ENCODE peak calls at places on chromosome 17, in four cellular contexts. Y, F, W and X are unnamed samples.

GRCh38 chr17:56185905-56186783 is 32.9 kb downstream of the ANKFN1 start:
- DNase-seq in Y (no peak), F (no peak), W (no peak), X (no peak)

GRCh38 chr17:56638536-56639177 is 45.2 kb downstream of the NOG start:
- DNase-seq in W (no peak), Y (no peak), F (no peak), X (no peak)

GRCh38 chr17:79843475-79843916 is 4.3 kb upstream of the CBX4 start:
- DNase-seq in W (no peak), F (no peak), Y (no peak), X (no peak)

GRCh38 chr17:4739122-4740024 is at the start of the genes CXCL16 and ZMYND15:
- DNase-seq in F (peak), Y (peak), W (peak), X (peak)

GRCh38 chr17:79188048-79188447 is 113.4 kb downstream of the ENGASE start:
- DNase-seq in Y (peak), F (no peak), W (no peak), X (peak)

GRCh38 chr17:57420674-57421392 is 164.5 kb downstream of the MSI2 start:
- DNase-seq in W (no peak), Y (no peak), F (peak), X (no peak)

GRCh38 chr17:82918508-82918907 is 78.7 kb upstream of the ZNF750 start:
- DNase-seq in F (no peak), Y (no peak), W (no peak), X (no peak)

GRCh38 chr17:327296-327695 is 25.3 kb downstream of the RPH3AL start:
- DNase-seq in W (no peak), F (no peak), Y (no peak), X (no peak)

GRCh38 chr17:67606896-67607604 is 110.7 kb upstream of the NOL11 start:
- DNase-seq in F (no peak), Y (no peak), W (no peak), X (no peak)

DNA sequence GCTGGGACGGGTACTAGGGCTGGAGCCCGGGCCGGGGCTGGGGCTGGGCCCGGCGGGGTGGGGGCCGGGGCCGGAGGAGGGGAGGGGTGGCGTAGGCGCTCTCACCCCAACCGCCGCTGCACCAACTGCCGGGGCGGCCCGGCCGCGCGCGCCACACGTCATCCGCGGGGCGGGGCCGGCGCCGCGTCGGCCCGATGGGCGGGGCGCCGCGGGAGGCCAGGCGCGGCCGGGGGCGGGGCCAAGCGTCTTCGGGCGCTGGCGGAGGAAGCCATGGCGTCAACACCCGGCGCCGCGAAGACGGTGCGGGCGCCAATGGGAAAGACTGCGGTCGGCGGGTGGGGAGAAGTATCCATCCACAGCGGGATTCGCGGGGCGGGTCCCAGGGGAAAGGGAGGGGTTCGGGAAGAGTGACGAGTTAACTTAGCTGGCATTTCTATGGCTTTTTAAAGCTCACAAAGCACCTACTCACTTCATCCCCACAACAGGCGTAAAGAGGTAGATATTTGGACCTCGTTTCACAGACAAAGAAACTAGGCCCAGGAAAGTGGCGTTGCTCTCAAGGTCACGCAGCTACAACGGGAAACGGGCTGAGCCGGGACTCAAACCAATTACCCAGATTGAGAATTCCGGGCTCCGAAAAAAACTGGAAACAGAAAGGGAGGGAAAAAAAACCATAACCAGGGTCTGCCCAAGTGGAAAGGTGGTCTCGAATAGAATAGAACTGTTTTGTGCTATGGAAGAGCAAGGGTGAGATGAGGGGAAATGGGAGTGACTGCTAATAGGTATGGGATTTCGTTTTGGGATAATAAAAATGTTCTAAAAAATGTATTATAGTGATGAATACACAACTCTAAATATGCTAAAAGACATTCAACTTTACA is at the start of gene SPAG9:
- DNase-seq in Y (peak), W (peak), F (peak), X (peak)
- TF ChIP-seq CTCF in Y (no peak), W (no peak), F (peak), X (no peak)

DNA sequence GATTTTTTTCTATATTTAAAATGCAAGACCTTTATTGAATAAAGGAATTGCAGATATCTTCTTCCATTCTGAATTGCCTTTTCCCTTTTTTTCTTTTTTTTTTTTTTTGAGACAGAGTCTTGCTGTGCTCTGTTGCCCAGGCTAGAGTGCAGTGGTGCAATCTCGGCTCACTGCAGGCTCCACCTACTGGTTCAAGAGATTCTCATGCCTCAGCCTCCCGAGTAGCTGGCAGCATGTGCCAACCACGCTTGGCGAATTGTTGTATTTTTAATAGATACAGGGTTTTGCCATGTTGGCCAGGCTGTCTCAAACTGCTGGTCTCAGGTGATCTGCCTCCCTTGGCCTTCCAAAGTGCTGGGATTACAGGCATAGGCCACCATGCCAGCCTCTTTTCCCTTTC is 151.5 kb downstream of the CEP112 start:
- DNase-seq in Y (no peak), W (no peak), F (no peak), X (no peak)
- TF ChIP-seq CTCF in Y (no peak), W (peak), F (peak), X (no peak)

GRCh38 chr17:9120471-9120870 is 99.2 kb downstream of the NTN1 start:
- DNase-seq in F (no peak), Y (peak), W (no peak), X (no peak)

GRCh38 chr17:9110501-9110900 is 89.2 kb downstream of the NTN1 start:
- DNase-seq in Y (no peak), F (no peak), W (no peak), X (no peak)

GRCh38 chr17:9116311-9116820 is 95.1 kb downstream of the NTN1 start:
- DNase-seq in Y (no peak), F (no peak), W (no peak), X (no peak)

GRCh38 chr17:9116861-9117568 is 95.7 kb downstream of the NTN1 start:
- DNase-seq in Y (no peak), W (no peak), F (no peak), X (no peak)

DNA sequence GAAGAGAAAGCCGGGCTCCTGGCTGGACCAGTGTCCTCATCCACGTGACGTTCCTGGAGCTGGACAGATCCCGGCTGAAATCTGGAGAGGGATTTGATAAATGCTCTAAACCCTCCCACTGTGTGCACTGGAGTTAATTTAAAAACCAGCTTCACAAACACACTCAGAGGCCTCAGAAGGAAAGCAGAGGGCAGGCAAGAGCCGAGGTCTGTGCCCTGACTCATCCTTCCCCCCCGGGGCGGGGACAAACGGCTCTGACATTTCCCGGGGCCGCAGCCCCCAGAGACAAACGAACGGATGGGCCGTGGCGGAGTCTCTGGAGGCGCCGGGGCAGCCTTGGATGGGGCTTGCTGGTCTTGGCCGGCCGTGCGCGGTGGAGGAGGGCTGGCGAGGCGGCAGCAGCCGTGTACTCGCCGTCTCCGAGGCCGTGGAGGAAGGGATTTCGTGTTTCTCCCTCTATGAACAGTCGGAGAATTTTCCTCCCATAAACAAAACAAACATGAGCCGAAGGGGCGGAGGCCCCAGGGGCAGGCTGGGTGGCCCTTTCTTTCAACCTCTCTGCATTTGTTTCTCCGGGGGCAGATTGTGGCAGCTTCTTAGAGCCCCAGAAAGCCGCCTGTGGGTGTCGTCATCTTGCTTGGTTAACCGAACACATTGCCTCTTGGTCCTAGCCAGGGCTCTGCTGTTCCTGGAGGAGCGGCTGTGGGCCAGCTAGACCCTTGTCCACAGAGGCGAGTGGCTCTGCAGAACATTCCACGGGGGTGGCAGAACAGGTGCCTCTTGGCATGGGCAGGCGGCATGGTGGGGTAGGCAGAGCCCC is 94.3 kb downstream of the NTN1 start:
- DNase-seq in F (peak), Y (peak), W (no peak), X (no peak)
- TF ChIP-seq CTCF in F (peak), Y (no peak), W (no peak), X (peak)

DNA sequence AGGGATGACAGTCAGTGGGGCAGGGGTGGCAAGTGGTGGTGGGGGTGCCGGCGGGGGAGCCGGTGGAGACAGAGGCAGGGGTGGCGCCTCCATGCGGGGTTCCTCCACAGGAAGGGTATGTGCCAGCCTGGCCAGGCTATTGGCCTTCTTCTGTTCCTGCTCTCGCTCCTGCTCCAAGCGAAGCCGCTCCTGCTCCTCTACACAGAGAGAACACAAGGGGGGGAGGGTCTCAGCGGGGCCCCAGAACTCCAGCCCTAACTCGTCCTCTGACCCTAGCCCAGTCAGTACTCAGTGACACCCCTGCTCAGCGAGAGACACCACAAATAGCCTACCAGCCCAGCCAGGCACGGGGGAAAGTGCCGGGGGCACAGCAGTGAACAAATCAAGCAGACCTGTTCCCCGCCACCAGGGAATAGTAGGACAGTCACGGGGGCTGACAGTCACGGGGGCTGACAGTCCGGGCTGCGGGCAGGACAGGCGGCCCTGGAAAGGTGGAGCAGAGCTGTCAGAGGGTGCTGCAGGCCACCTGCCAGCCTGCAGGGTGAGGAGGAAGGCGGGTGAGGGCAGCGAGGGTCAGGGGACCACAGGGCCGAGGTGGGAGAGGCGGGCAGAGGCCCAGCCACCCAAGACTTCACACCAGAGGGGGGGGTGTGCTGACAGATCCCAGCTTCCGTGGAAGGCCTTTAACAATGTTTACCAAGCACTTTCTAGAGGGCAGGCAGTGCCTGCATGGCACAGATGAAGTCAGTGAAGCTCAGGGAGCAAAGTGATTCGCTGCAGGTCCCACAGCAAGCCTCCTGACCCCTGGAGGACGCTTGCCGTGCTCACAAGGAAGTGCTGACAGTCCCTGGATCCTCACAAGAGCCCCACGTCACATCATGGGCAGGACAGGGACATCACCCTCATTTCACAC is 5.3 kb downstream of the MNT start:
- DNase-seq in F (no peak), Y (no peak), W (no peak), X (no peak)
- TF ChIP-seq CTCF in F (no peak), Y (no peak), W (no peak), X (no peak)

GRCh38 chr17:28010406-28010805 is 32.1 kb upstream of the NLK start:
- DNase-seq in Y (no peak), W (no peak), F (no peak), X (no peak)

GRCh38 chr17:28004344-28004743 is 38.1 kb upstream of the NLK start:
- DNase-seq in F (no peak), Y (no peak), W (no peak), X (no peak)

GRCh38 chr17:28008526-28008925 is 34.0 kb upstream of the NLK start:
- DNase-seq in Y (peak), F (no peak), W (no peak), X (no peak)
- TF ChIP-seq CTCF in Y (no peak), F (no peak), W (no peak), X (no peak)

DNA sequence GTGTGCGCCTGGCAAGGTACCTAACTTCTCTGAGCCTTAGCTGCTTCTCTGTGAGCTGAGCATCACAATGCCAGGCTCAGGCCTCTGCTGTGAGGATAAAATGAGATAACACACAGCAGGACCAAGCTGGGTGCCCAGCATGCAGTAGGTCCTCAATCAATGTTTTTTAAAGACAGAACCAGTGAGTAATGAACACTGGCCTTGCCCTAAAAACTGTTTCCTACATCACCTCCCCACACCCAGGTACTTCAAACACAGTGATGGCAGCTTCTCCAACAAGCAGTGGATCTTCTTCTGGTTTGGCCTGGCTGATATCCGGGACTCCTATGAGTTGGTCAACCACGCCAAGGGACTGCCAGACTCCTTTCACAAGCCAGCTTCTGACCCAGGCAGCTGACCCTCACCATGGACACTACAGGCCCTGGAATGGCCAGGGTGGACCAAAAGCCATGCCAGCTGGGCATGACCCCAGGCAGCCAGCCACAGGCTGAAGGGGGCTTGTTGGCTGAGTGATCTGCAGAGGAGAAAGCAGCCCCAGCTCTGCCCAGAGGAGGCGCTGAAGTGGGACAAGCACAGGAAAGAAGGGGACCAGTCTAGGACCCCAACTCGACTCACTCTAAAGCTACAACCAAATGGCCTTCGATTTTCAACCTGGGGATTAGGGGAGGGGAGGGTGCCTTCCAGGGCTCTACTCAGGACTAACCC is 3.9 kb downstream of the NAGS start:
- DNase-seq in Y (no peak), W (no peak), F (no peak), X (no peak)
- TF ChIP-seq CTCF in Y (no peak), W (peak), F (no peak), X (no peak)

GRCh38 chr17:59106463-59107305 is at the start of gene TRIM37:
- DNase-seq in Y (peak), F (peak), W (peak), X (peak)
- TF ChIP-seq CTCF in Y (no peak), F (peak), W (peak), X (no peak)

DNA sequence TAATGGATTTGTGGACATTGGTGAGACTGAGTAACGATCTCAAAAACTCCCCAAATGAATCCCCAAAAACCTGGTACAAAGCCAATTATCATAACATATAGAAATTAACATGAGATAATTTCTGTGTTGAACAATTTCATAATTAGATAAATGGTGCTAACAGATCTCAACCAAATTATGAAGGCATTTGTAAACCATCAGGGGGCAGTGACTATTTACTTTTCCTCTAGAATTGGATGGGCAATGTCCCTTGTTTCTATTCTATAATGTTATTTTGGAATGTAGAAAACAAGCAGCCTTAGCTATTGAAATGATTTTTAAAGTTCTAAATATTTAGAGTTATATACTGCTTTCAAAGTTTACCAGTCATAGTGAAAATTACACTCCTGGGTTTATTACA is 57.8 kb downstream of the MYH10 start:
- DNase-seq in Y (no peak), W (no peak), F (no peak), X (no peak)
- TF ChIP-seq CTCF in Y (no peak), W (peak), F (no peak), X (peak)

DNA sequence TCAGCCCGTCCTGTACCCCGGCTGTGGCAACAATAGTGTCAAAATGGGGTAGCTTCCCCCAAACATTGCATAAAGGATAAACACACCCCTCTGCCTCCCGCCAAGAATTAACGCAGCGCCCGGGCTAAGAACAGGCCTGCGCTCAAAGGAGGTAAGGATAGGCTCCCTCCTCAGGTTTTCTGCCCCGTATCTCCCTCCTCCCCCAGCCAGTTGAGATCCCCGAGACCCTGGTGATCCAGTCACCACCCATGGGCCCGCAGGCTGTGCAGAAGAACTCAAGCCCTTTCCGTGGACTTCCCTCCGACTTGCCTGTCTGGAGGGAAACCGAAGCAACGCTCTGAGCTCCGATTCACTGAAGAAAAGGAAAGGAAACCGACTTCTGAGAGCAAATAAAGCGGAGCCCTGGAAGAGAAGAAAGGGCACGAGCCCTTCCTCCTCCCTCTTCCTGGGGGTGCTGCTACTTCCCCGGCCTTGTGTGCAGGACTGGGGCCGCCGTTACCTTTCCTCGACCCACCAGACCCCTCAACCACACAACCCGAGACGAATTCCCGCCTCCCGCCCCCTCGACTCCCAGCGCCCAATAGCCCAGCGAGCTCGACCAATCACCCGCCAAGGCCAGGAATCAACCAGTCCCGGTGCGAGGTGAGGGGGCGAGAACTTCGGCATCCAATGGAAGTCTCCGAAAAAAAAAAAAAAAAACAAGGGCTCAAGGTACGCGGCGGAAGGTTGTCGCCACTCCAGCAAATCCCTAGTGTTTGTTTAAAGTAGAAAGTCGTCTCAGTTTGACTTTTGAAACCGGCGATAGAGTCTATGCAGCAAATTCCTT is at the start of gene BRIP1:
- DNase-seq in W (peak), Y (peak), F (peak), X (peak)
- TF ChIP-seq CTCF in W (no peak), Y (no peak), F (no peak), X (no peak)